ENCODE peak calls at places on chromosomes 3 and 15, in seven cellular contexts. T is ovary, L is GM12878, C is fibroblast of lung, R is A549, M is heart right ventricle, Y is right atrium auricular region. F is an unnamed sample.
A peak's percentile ranks its signal among the peaks of the same experiment; 100 is the strongest.

GRCh38 chr3:106013971-106014370 is 145.2 kb upstream of the CBLB start:
- DNase-seq in T (no peak), L (no peak), C (peak; percentile 95), R (no peak), M (no peak), Y (no peak), F (no peak)

GRCh38 chr3:51937611-51938450 is 3.9 kb downstream of the RRP9 start:
- DNase-seq in T (no peak), L (no peak), C (no peak), R (no peak), M (no peak), Y (no peak), F (no peak)

GRCh38 chr3:26920579-26920978 is 298.0 kb downstream of the LRRC3B start:
- DNase-seq in T (no peak), L (no peak), C (no peak), R (no peak), M (no peak), Y (no peak), F (no peak)

GRCh38 chr3:156892701-156893100 is 66.5 kb downstream of the LEKR1 start:
- DNase-seq in T (no peak), L (no peak), C (peak; percentile 79), R (no peak), M (no peak), Y (no peak), F (no peak)

GRCh38 chr3:179450321-179450720 is 949 bp downstream of the GNB4 start:
- DNase-seq in T (no peak), L (no peak), C (peak; percentile 22), R (no peak), M (no peak), Y (no peak), F (no peak)

GRCh38 chr15:99407716-99408115 is 156.4 kb downstream of the LRRC28 start:
- DNase-seq in T (peak; percentile 35), L (no peak), C (no peak), R (no peak), M (no peak), Y (peak; percentile 59), F (no peak)

GRCh38 chr3:149449799-149450198 is 24.7 kb upstream of the TM4SF4 start:
- DNase-seq in T (no peak), L (no peak), C (peak; percentile 80), R (no peak), M (no peak), Y (no peak), F (no peak)

GRCh38 chr3:20511863-20512262 is 325.9 kb upstream of the SGO1 start:
- DNase-seq in T (no peak), L (no peak), C (peak; percentile 69), R (peak; percentile 9), M (peak; percentile 10), Y (no peak), F (peak; percentile 55)

GRCh38 chr3:84440306-84440705 is 518.5 kb upstream of the CADM2 start:
- DNase-seq in T (no peak), L (no peak), C (no peak), R (no peak), M (no peak), Y (no peak), F (no peak)

GRCh38 chr3:6799264-6799915 is 61.5 kb upstream of the GRM7 start:
- DNase-seq in T (no peak), L (no peak), C (peak; percentile 15), R (peak; percentile 2), M (peak; percentile 9), Y (no peak), F (no peak)

GRCh38 chr3:8210752-8211405 is 290.7 kb upstream of the LMCD1 start:
- DNase-seq in T (no peak), L (no peak), C (peak; percentile 56), R (no peak), M (no peak), Y (no peak), F (no peak)

GRCh38 chr3:168620854-168621253 is 525.1 kb upstream of the GOLIM4 start:
- DNase-seq in T (no peak), L (no peak), C (peak; percentile 6), R (peak; percentile 0), M (no peak), Y (no peak), F (peak; percentile 4)

GRCh38 chr3:34387831-34388564 is 589.6 kb downstream of the PDCD6IP start:
- DNase-seq in T (no peak), L (no peak), C (no peak), R (no peak), M (no peak), Y (no peak), F (no peak)

GRCh38 chr3:187758318-187758717 is 13.1 kb upstream of the BCL6 start:
- DNase-seq in T (no peak), L (no peak), C (no peak), R (no peak), M (no peak), Y (no peak), F (no peak)

GRCh38 chr3:155870133-155870944 is at the start of gene GMPS:
- DNase-seq in T (peak; percentile 96), L (peak; percentile 61), C (peak; percentile 89), R (peak; percentile 85), M (peak; percentile 92), Y (peak; percentile 86), F (peak; percentile 82)

GRCh38 chr3:142213298-142213697 is 12.1 kb downstream of the GK5 start:
- DNase-seq in T (no peak), L (no peak), C (peak; percentile 39), R (no peak), M (no peak), Y (no peak), F (no peak)

GRCh38 chr3:142210144-142210543 is 15.2 kb downstream of the GK5 start:
- DNase-seq in T (peak; percentile 54), L (no peak), C (no peak), R (no peak), M (no peak), Y (no peak), F (no peak)

GRCh38 chr3:142211034-142211433 is 14.4 kb downstream of the GK5 start:
- DNase-seq in T (no peak), L (no peak), C (no peak), R (no peak), M (no peak), Y (no peak), F (no peak)

GRCh38 chr3:142210608-142211007 is 14.8 kb downstream of the GK5 start:
- DNase-seq in T (no peak), L (no peak), C (no peak), R (no peak), M (no peak), Y (no peak), F (peak; percentile 18)

GRCh38 chr3:142209655-142210054 is 15.7 kb downstream of the GK5 start:
- DNase-seq in T (peak; percentile 62), L (no peak), C (peak; percentile 82), R (no peak), M (peak; percentile 48), Y (no peak), F (peak; percentile 80)
- H3K4me3 ChIP-seq in T (peak overlapping the region; percentile 23), L (no peak overlapping the region), C (no peak overlapping the region), R (no peak overlapping the region), M (no peak overlapping the region), Y (no peak overlapping the region), F (no peak overlapping the region)

GRCh38 chr3:126132751-126133511 is 47.5 kb downstream of the ALDH1L1 start:
- DNase-seq in T (no peak), L (no peak), C (no peak), R (peak; percentile 13), M (peak; percentile 1), Y (no peak), F (no peak)
- TF ChIP-seq CTCF in T (no peak), L (peak; percentile 7), C (peak; percentile 41), R (peak; percentile 27), M (no peak), Y (no peak), F (peak; percentile 46)

DNA sequence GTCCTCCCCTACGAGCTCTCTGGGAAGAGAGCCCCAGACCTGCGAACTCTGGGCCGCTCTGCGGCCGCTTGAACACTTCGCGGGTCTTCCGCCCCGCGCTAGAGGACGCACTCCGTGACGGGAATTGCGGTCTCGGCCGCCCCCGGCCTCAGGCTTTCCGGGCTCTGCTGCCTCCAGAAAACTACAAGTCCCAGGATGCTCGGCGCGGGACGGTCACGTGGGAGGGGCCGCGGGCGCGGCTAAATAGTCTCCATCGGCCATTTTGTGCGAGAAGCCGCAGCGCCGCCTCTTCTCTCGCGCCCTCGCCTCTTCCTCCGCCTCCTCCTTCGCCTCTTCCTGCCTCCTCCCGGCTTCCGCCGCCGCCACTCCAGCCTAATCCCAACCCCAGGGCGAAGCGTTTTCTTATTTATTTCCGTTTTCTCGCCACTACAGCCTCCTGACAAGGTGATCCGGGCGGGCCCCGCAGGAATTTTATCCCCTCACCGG is at the start of gene EIF1B:
- DNase-seq in T (peak; percentile 99), L (peak; percentile 87), C (peak; percentile 94), R (peak; percentile 77), M (peak; percentile 99), Y (peak; percentile 99), F (peak; percentile 92)
- H3K4me3 ChIP-seq in T (peak within 1 kb of the TSS; percentile 58), L (peak within 1 kb of the TSS; percentile 90), C (peak within 1 kb of the TSS; percentile 93), R (peak within 1 kb of the TSS; percentile 78), M (peak within 1 kb of the TSS; percentile 89), Y (peak within 1 kb of the TSS; percentile 73), F (peak within 1 kb of the TSS; percentile 92)

GRCh38 chr3:68256635-68257034 is 602.2 kb upstream of the SUCLG2 start:
- DNase-seq in T (no peak), L (no peak), C (no peak), R (no peak), M (no peak), Y (no peak), F (no peak)
- TF ChIP-seq CTCF in T (no peak), L (peak; percentile 20), C (peak; percentile 4), R (peak; percentile 23), M (no peak), Y (no peak), F (peak; percentile 3)

DNA sequence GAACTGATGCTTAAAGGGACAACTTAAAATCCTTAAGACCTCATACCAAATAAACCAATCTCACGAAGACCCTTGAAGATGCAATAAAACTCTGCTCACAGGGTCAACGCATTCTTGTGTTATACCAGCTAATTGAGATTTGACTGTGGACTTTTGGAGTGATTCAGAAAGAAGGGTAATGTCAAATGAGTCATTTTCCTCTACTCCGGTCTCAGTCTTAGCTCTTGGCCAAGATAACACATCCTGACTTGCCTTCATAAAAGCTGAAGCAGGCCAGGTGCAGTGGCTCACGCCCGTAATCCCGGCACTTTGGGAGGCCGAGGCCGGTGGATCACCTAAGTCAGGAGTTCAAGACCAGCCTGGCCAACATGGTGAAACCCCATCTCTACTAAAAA is 3.8 kb downstream of the PKM start:
- DNase-seq in T (no peak), L (peak; percentile 46), C (peak; percentile 94), R (no peak), M (no peak), Y (no peak), F (peak; percentile 57)
- H3K4me3 ChIP-seq in T (no peak overlapping the region), L (peak overlapping the region; percentile 96), C (peak overlapping the region; percentile 18), R (peak overlapping the region; percentile 91), M (no peak overlapping the region), Y (no peak overlapping the region), F (peak overlapping the region; percentile 94)

DNA sequence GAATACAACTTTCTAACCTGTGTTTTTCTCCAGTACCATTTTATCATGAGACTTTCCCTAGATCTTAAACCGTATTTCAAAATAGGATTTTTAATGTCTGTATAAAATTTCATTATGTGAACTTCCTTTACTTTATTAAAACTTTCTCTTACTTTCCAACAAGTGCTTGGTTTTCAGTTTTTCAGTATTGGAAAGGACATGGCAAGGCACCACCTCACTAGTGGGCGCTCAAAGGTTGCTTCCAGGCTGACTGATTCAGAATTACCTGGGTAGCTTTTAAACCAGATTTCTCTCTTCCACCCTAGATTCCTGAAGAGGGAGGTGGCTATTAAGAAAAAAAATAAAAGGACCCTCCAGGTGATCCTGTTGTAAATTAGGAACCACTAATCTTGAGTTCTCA is 236.6 kb downstream of the SOX2 start:
- DNase-seq in T (no peak), L (no peak), C (no peak), R (no peak), M (no peak), Y (no peak), F (no peak)
- TF ChIP-seq CTCF in T (no peak), L (peak; percentile 16), C (no peak), R (peak; percentile 54), M (no peak), Y (no peak), F (peak; percentile 33)